ENCODE peak calls at places on chromosome 20, in four cellular contexts. G is nucleus accumbens, J is ACHN, A is neuronal stem cell. K is an unnamed sample.

GRCh38 chr20:1322511-1323245 is 6.3 kb downstream of the SDCBP2 start:
- DNase-seq in A (no peak), G (no peak), J (no peak), K (no peak)

GRCh38 chr20:57440678-57441509 is 49.7 kb downstream of the RBM38 start:
- DNase-seq in A (no peak), J (no peak), G (peak; percentile 46), K (peak; percentile 93)

GRCh38 chr20:24316731-24317130 is 152.7 kb upstream of the SYNDIG1 start:
- DNase-seq in G (no peak), J (no peak), A (no peak), K (no peak)

GRCh38 chr20:328596-329324 is 3.4 kb downstream of the SOX12 start:
- DNase-seq in A (no peak), J (no peak), G (no peak), K (no peak)

GRCh38 chr20:48397689-48398005 is 430.2 kb downstream of the PREX1 start:
- DNase-seq in J (no peak), G (no peak), A (no peak), K (no peak)

GRCh38 chr20:45823949-45824835 is 2.9 kb downstream of the TNNC2 start:
- DNase-seq in A (no peak), J (peak; percentile 24), G (no peak), K (no peak)

GRCh38 chr20:53258741-53259140 is 286.6 kb downstream of the TSHZ2 start:
- DNase-seq in A (no peak), G (no peak), J (no peak), K (no peak)

GRCh38 chr20:54431545-54431944 is 43.8 kb upstream of the DOK5 start:
- DNase-seq in J (no peak), G (no peak), A (peak; percentile 11), K (no peak)

GRCh38 chr20:63980317-63980805 is 571 bp upstream of the PRPF6 start:
- DNase-seq in A (no peak), J (no peak), G (no peak), K (no peak)

GRCh38 chr20:52242237-52243230 is 51.0 kb upstream of the ZFP64 start:
- DNase-seq in G (no peak), A (no peak), J (peak; percentile 22), K (peak; percentile 23)

GRCh38 chr20:59729476-59729875 is 125.1 kb downstream of the PHACTR3 start:
- DNase-seq in J (no peak), G (no peak), A (no peak), K (no peak)

GRCh38 chr20:59561228-59561605 is 43.1 kb upstream of the PHACTR3 start:
- DNase-seq in A (no peak), J (no peak), G (no peak), K (no peak)

GRCh38 chr20:48921883-48922867 is 664 bp downstream of the ARFGEF2 start:
- DNase-seq in G (no peak), A (no peak), J (peak; percentile 58), K (no peak)

GRCh38 chr20:36666181-36666740 is 20.3 kb upstream of the SLA2 start:
- DNase-seq in J (peak; percentile 8), A (no peak), G (no peak), K (peak; percentile 1)

K was measured in midbrain.